ENCODE peak calls at places on chromosomes 13 and 19, in six cellular contexts. I is body of pancreas, D is breast epithelium, W is ascending aorta, C is GM23338, T is thoracic aorta. F is an unnamed sample.
A peak's percentile ranks its signal among the peaks of the same experiment; 100 is the strongest.

GRCh38 chr13:71801781-71802180 is 65.2 kb downstream of the DACH1 start:
- DNase-seq in T (no peak), I (no peak), C (no peak), W (no peak), D (no peak), F (no peak)

GRCh38 chr13:87234981-87235380 is 436.2 kb upstream of the SLITRK5 start:
- DNase-seq in T (no peak), I (no peak), W (no peak), D (no peak), C (no peak), F (no peak)

GRCh38 chr13:63446329-63446728 is 2030.7 kb upstream of the PCDH20 start:
- DNase-seq in I (no peak), T (no peak), C (no peak), W (no peak), D (no peak), F (no peak)

GRCh38 chr19:44925114-44925891 is 10.9 kb downstream of the APOC1 start:
- DNase-seq in W (peak; percentile 69), I (peak; percentile 83), D (no peak), C (no peak), T (no peak), F (no peak)

GRCh38 chr19:1102407-1103106 is 1.2 kb upstream of the GPX4 start:
- DNase-seq in C (no peak), I (peak; percentile 82), D (no peak), T (peak; percentile 64), W (peak; percentile 65), F (no peak)

GRCh38 chr13:48505597-48506091 is 27.2 kb downstream of the RCBTB2 start:
- DNase-seq in W (peak; percentile 49), T (no peak), C (no peak), I (peak; percentile 74), D (no peak), F (no peak)

GRCh38 chr13:80337706-80338105 is 3.2 kb downstream of the SPRY2 start:
- DNase-seq in C (no peak), W (no peak), T (no peak), D (no peak), I (no peak), F (no peak)

GRCh38 chr19:18699403-18700054 is 16.0 kb downstream of the CRTC1 start:
- DNase-seq in W (no peak), C (no peak), D (no peak), T (no peak), I (no peak), F (no peak)

GRCh38 chr13:107650081-107650701 is 565.1 kb downstream of the LIG4 start:
- DNase-seq in W (no peak), D (no peak), I (peak; percentile 35), T (no peak), C (peak; percentile 83), F (no peak)

GRCh38 chr13:111233080-111233479 is 87.4 kb upstream of the TEX29 start:
- DNase-seq in W (no peak), I (no peak), C (no peak), T (no peak), D (no peak), F (no peak)

GRCh38 chr19:10462557-10462956 is 40.6 kb downstream of the KEAP1 start:
- DNase-seq in C (no peak), D (no peak), I (no peak), W (no peak), T (no peak), F (no peak)

GRCh38 chr19:47266401-47266885 is 8.2 kb upstream of the INAFM1 start:
- DNase-seq in T (no peak), D (no peak), C (no peak), I (no peak), W (no peak), F (no peak)

GRCh38 chr19:45900661-45901431 is 1.6 kb downstream of the MYPOP start:
- DNase-seq in D (no peak), C (peak; percentile 59), T (no peak), I (no peak), W (no peak), F (no peak)

GRCh38 chr13:97478247-97478646 is 44.3 kb downstream of the RAP2A start:
- DNase-seq in C (peak; percentile 24), W (no peak), D (no peak), T (no peak), I (no peak), F (no peak)

GRCh38 chr19:22610121-22610520 is 24.0 kb upstream of the ZNF492 start:
- DNase-seq in D (no peak), W (no peak), T (no peak), C (no peak), I (no peak), F (no peak)

GRCh38 chr13:23608704-23609413 is 38.6 kb downstream of the TNFRSF19 start:
- DNase-seq in C (no peak), D (no peak), W (no peak), I (peak; percentile 40), T (no peak), F (peak; percentile 64)

GRCh38 chr19:7348587-7349230 is at the start of gene ARHGEF18:
- DNase-seq in D (no peak), T (no peak), I (peak; percentile 55), W (no peak), C (no peak), F (no peak)

GRCh38 chr13:28744091-28744536 is 25.3 kb upstream of the SLC46A3 start:
- DNase-seq in I (peak; percentile 45), D (no peak), T (no peak), C (peak; percentile 44), W (no peak), F (no peak)

GRCh38 chr13:99059498-99060070 is 81.7 kb upstream of the DOCK9 start:
- DNase-seq in W (no peak), I (no peak), D (no peak), C (no peak), T (no peak), F (no peak)

GRCh38 chr13:80036845-80037504 is 304.0 kb downstream of the SPRY2 start:
- DNase-seq in C (no peak), T (no peak), I (peak; percentile 39), W (no peak), D (no peak), F (no peak)

GRCh38 chr19:50703915-50704548 is 15.6 kb downstream of the SHANK1 start:
- DNase-seq in T (no peak), C (peak; percentile 73), D (no peak), W (no peak), I (no peak), F (no peak)
- H3K4me3 ChIP-seq in T (no peak overlapping the region), C (no peak overlapping the region), D (no peak overlapping the region), W (no peak overlapping the region), I (no peak overlapping the region), F (no peak overlapping the region)

DNA sequence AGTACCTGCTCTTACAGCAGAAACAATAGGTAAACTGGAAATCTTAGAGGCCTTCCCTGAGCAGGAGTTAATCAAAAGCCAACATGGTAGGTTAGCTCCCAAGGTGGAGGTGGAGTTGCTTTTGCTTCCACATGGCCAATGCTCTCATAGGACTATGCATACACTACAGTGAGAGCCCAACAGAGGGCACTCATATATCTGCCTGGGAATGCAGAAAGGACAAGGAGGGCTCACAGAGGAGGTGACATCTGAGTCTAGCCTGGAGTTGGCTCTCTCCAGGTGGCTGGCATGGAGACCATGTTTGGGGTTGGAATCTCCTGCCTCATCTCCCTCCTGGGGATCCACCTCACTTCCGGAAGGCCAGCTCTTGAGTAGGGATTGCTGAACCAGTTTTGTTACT is 34.6 kb downstream of the ATP8A2 start:
- DNase-seq in C (peak; percentile 36), I (no peak), W (no peak), D (no peak), T (no peak), F (peak; percentile 3)
- TF ChIP-seq CTCF in C (peak; percentile 37), I (no peak), W (no peak), D (no peak), T (no peak), F (peak; percentile 41)

DNA sequence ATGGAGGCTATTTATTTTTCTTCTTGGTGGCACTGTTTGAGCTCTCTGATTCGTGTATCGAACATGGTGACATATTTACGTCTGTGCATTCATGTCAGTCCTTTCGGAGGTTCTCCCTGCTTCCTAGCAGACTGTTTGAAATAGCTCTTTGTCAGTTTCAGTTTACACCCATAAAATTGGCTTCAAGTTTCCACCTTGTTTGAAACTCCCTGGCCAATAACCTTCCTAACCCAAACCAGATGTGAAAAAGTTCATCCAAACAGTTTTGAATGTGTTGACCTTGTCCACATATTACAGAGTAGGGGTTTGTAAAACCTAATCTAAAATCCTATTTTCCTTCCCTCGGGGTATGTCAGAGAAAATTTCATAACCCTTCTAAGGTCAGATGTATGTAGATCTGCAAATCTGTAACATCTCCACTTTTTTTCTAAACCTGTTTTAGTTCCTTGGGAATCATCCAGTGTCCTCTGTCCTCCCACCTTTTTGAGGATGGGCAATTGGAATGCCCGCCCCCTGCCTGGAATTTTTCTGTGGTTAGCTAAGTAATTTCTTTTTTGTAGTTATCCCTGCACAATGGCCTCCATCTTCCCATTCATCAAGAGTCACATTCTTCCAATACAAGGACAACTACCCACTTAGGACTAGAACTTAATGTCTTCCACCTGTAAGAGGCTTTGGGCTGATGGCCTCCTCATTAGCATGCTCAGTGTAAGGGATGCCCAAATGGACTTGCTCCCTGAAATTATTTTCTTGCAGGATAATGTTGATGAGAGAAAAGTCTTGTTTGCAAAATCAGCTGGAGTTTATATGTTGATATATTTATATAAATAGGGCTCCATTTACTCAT is 499.8 kb downstream of the GPC6 start:
- DNase-seq in I (no peak), D (no peak), T (no peak), W (no peak), C (peak; percentile 43), F (no peak)
- H3K4me3 ChIP-seq in I (no peak overlapping the region), D (no peak overlapping the region), T (peak overlapping the region; percentile 3), W (no peak overlapping the region), C (no peak overlapping the region), F (no peak overlapping the region)

DNA sequence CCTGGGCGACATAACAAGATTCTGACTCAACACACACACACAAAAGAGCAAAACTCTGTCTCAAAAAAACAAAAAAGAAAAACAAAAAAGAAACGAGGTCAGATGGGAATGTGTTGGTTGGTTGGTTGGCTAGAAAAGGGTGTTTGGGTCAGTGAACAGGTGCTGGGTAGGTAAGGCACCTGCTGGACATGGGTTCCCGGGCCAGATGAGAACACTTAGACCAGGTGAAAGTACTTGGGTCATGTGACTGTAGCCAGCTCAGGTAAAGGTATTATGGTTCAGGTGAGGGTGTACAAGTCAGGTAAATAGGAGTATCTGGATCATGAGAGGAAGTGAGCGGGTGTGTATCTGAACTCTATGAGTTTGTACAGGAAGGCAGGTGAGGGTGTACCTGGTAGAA is 14.5 kb upstream of the ZNF414 start:
- DNase-seq in D (no peak), I (no peak), C (no peak), W (no peak), T (no peak), F (no peak)
- TF ChIP-seq CTCF in D (no peak), I (no peak), C (no peak), W (no peak), T (no peak), F (no peak)

GRCh38 chr19:39299404-39299803 is 3.2 kb downstream of the IFNL1 start:
- DNase-seq in D (no peak), I (no peak), C (no peak), T (no peak), W (no peak), F (no peak)

GRCh38 chr19:39296906-39297305 is 699 bp downstream of the IFNL1 start:
- DNase-seq in T (no peak), C (no peak), W (no peak), I (no peak), D (no peak), F (no peak)

GRCh38 chr19:39293394-39293793 is 2.8 kb upstream of the IFNL1 start:
- DNase-seq in D (no peak), C (no peak), I (no peak), W (no peak), T (no peak), F (no peak)

GRCh38 chr19:39297931-39298634 is 1.9 kb downstream of the IFNL1 start:
- DNase-seq in W (no peak), T (no peak), D (no peak), I (peak; percentile 13), C (no peak), F (no peak)

GRCh38 chr19:39296055-39296645 is at the start of gene IFNL1:
- DNase-seq in T (no peak), I (no peak), W (no peak), D (no peak), C (peak; percentile 42), F (no peak)
- H3K4me3 ChIP-seq in T (no peak within 1 kb of the TSS), I (no peak within 1 kb of the TSS), W (no peak within 1 kb of the TSS), D (no peak within 1 kb of the TSS), C (no peak within 1 kb of the TSS), F (no peak within 1 kb of the TSS)

F was measured in LNCaP clone FGC.